ENCODE peak calls at places on chromosome 1, in nine cellular contexts. L, K, F, H, C, N, O, D and W are unnamed samples.

GRCh38 chr1:109386054-109386717 is 11.5 kb downstream of the SORT1 start:
- DNase-seq in K (no peak), C (no peak), L (no peak), H (no peak), N (no peak), D (no peak), F (no peak), O (no peak), W (no peak)

GRCh38 chr1:150022357-150022756 is 11.8 kb upstream of the OTUD7B start:
- DNase-seq in F (no peak), O (no peak), D (no peak), K (no peak), H (no peak), C (no peak), N (peak; percentile 25), L (no peak), W (no peak)

GRCh38 chr1:12457771-12458170 is 160.2 kb downstream of the DHRS3 start:
- DNase-seq in K (no peak), N (no peak), F (no peak), D (no peak), C (no peak), H (no peak), L (peak; percentile 84), O (no peak), W (peak; percentile 90)

GRCh38 chr1:920506-920905 is 3.2 kb upstream of the SAMD11 start:
- DNase-seq in D (no peak), F (no peak), N (no peak), K (no peak), L (no peak), O (no peak), H (no peak), C (no peak), W (no peak)

GRCh38 chr1:76770979-76771378 is 96.3 kb upstream of the ST6GALNAC5 start:
- DNase-seq in L (no peak), F (no peak), H (no peak), D (no peak), C (no peak), O (peak; percentile 11), K (no peak), N (no peak), W (no peak)

GRCh38 chr1:217462159-217462558 is 168.7 kb downstream of the GPATCH2 start:
- DNase-seq in L (no peak), F (no peak), H (no peak), O (no peak), K (no peak), N (no peak), D (no peak), C (no peak), W (no peak)

GRCh38 chr1:211928993-211929637 is 98.6 kb upstream of the LPGAT1 start:
- DNase-seq in K (no peak), L (no peak), O (peak; percentile 19), C (no peak), H (peak; percentile 55), F (no peak), N (peak; percentile 80), D (no peak), W (peak; percentile 29)

GRCh38 chr1:211492511-211493132 is 660 bp upstream of the RD3 start:
- DNase-seq in F (no peak), N (no peak), C (no peak), O (no peak), L (peak; percentile 11), D (peak; percentile 5), K (no peak), H (no peak), W (peak; percentile 27)

GRCh38 chr1:226100436-226101347 is 38.2 kb downstream of the H3-3A start:
- DNase-seq in O (no peak), K (no peak), H (no peak), C (peak; percentile 70), N (peak; percentile 47), L (no peak), D (no peak), F (peak; percentile 32), W (peak; percentile 55)

GRCh38 chr1:21244154-21244553 is 46.1 kb downstream of the ECE1 start:
- DNase-seq in L (no peak), N (no peak), H (no peak), K (no peak), C (no peak), F (no peak), D (no peak), O (no peak), W (no peak)

GRCh38 chr1:200096774-200097173 is 69.3 kb downstream of the NR5A2 start:
- DNase-seq in O (no peak), H (no peak), F (no peak), C (no peak), D (no peak), K (no peak), N (no peak), L (no peak), W (no peak)

GRCh38 chr1:65419681-65420589 is 533 bp upstream of the LEPR start:
- DNase-seq in H (peak; percentile 96), L (peak; percentile 99), N (peak; percentile 97), D (peak; percentile 93), C (peak; percentile 98), K (peak; percentile 96), F (peak; percentile 99), O (peak; percentile 99), W (peak; percentile 98)

GRCh38 chr1:15640667-15641066 is 23.4 kb downstream of the DDI2 start:
- DNase-seq in D (no peak), O (no peak), L (no peak), N (no peak), F (no peak), K (no peak), H (no peak), C (no peak), W (no peak)

GRCh38 chr1:14597343-14598006 is 1.0 kb upstream of the KAZN start:
- DNase-seq in H (no peak), D (no peak), N (no peak), C (peak; percentile 56), L (no peak), O (no peak), F (no peak), K (no peak), W (peak; percentile 12)

GRCh38 chr1:2168535-2168934 is 26.0 kb downstream of the FAAP20 start:
- DNase-seq in C (no peak), L (no peak), H (no peak), F (no peak), D (no peak), N (no peak), K (no peak), O (no peak), W (no peak)

GRCh38 chr1:2166695-2167094 is 27.9 kb downstream of the FAAP20 start:
- DNase-seq in K (no peak), C (no peak), D (no peak), O (no peak), N (no peak), F (no peak), H (no peak), L (no peak), W (no peak)

GRCh38 chr1:2168090-2168489 is 26.5 kb downstream of the FAAP20 start:
- DNase-seq in D (no peak), K (no peak), L (no peak), O (no peak), N (no peak), F (no peak), C (no peak), H (no peak), W (no peak)

GRCh38 chr1:2165636-2166035 is 28.9 kb downstream of the FAAP20 start:
- DNase-seq in H (no peak), O (no peak), N (no peak), D (no peak), K (no peak), F (no peak), C (peak; percentile 25), L (no peak), W (no peak)

DNA sequence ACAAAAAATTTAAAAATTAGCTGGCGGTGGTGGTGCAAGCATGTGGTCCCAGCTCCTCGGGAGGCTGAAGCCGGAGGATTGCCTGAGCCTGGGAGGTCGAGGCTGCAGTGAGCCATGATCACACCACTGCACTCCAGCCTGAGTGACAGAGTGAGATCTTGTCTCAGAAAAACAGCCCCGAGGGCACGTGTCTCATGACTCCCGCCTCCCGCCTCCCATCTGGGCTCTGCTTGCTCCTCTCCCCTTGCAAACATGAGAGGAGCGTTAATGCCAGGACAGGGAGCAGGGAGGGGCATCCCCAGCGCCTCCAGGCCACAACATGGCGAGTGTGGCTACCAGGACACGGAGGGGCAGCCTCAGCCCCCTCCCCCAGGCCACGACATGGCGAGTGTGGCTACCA is 28.3 kb downstream of the FAAP20 start:
- DNase-seq in O (no peak), C (no peak), H (no peak), D (no peak), F (no peak), N (no peak), K (no peak), L (no peak), W (no peak)
- TF ChIP-seq CTCF in O (no peak), C (no peak), H (no peak), D (no peak), F (no peak), N (no peak), K (no peak), L (no peak), W (no peak)

GRCh38 chr1:32900371-32900955 is 726 bp downstream of the TMEM54 start:
- DNase-seq in D (no peak), K (no peak), N (no peak), L (peak; percentile 64), C (peak; percentile 43), F (no peak), H (no peak), O (no peak), W (no peak)
- H3K4me3 ChIP-seq in D (peak overlapping the region; percentile 67), K (peak overlapping the region; percentile 68), N (peak overlapping the region; percentile 79), L (peak overlapping the region; percentile 72), C (peak overlapping the region; percentile 56), F (peak overlapping the region; percentile 76), H (peak overlapping the region; percentile 57), O (peak overlapping the region; percentile 78), W (peak overlapping the region; percentile 67)

GRCh38 chr1:42399315-42400100 is 18.9 kb downstream of the RIMKLA start:
- DNase-seq in D (no peak), H (no peak), C (no peak), F (no peak), O (no peak), N (no peak), L (no peak), K (no peak), W (no peak)
- TF ChIP-seq CTCF in D (no peak), H (no peak), C (no peak), F (no peak), O (no peak), N (no peak), L (no peak), K (no peak), W (no peak)

GRCh38 chr1:31815307-31815645 is 546 bp downstream of the SPOCD1 start:
- DNase-seq in H (no peak), K (no peak), F (no peak), O (no peak), L (no peak), D (no peak), N (no peak), C (no peak), W (no peak)

GRCh38 chr1:31814631-31815306 is 1.1 kb downstream of the SPOCD1 start:
- DNase-seq in C (no peak), D (no peak), L (no peak), H (no peak), N (no peak), F (no peak), K (no peak), O (no peak), W (no peak)

GRCh38 chr1:31814041-31814511 is 1.7 kb downstream of the SPOCD1 start:
- DNase-seq in H (no peak), O (no peak), L (no peak), N (no peak), K (no peak), C (no peak), F (no peak), D (no peak), W (no peak)

GRCh38 chr1:31818204-31818603 is 2.4 kb upstream of the SPOCD1 start:
- DNase-seq in D (no peak), H (no peak), F (no peak), O (no peak), K (no peak), C (no peak), L (no peak), N (no peak), W (no peak)

GRCh38 chr1:31815752-31816484 is at the start of gene SPOCD1:
- DNase-seq in L (peak; percentile 81), H (peak; percentile 55), F (peak; percentile 67), C (peak; percentile 91), D (no peak), N (peak; percentile 86), K (peak; percentile 48), O (peak; percentile 76), W (peak; percentile 79)
- H3K4me3 ChIP-seq in L (no peak within 1 kb of the TSS), H (no peak within 1 kb of the TSS), F (no peak within 1 kb of the TSS), C (peak within 1 kb of the TSS; percentile 37), D (no peak within 1 kb of the TSS), N (no peak within 1 kb of the TSS), K (peak within 1 kb of the TSS; percentile 42), O (no peak within 1 kb of the TSS), W (peak within 1 kb of the TSS; percentile 44)